ENCODE peak calls at places on chromosomes 12 and 14, in seven cellular contexts. One of them, this sample, is unnamed.

GRCh38 chr12:6193853-6194815 is 6.1 kb upstream of the CD9 start:
- DNase-seq in adrenal gland: no peak
- DNase-seq in HepG2: no peak
- DNase-seq in right lobe of liver: no peak
- DNase-seq in body of pancreas: no peak
- DNase-seq in esophagus squamous epithelium: no peak
- DNase-seq in heart left ventricle: no peak
- DNase-seq in this sample: peak; percentile 56

GRCh38 chr12:52585951-52586350 is 12.3 kb upstream of the KRT74 start:
- DNase-seq in heart left ventricle: no peak
- DNase-seq in HepG2: no peak
- DNase-seq in esophagus squamous epithelium: no peak
- DNase-seq in adrenal gland: no peak
- DNase-seq in body of pancreas: no peak
- DNase-seq in right lobe of liver: peak; percentile 34
- DNase-seq in this sample: no peak

GRCh38 chr12:23770202-23770938 is 179.1 kb downstream of the SOX5 start:
- DNase-seq in body of pancreas: no peak
- DNase-seq in right lobe of liver: no peak
- DNase-seq in HepG2: no peak
- DNase-seq in heart left ventricle: no peak
- DNase-seq in esophagus squamous epithelium: no peak
- DNase-seq in adrenal gland: no peak
- DNase-seq in this sample: no peak

GRCh38 chr14:72582582-72582981 is 311.3 kb downstream of the DPF3 start:
- DNase-seq in adrenal gland: no peak
- DNase-seq in esophagus squamous epithelium: no peak
- DNase-seq in heart left ventricle: no peak
- DNase-seq in body of pancreas: no peak
- DNase-seq in right lobe of liver: no peak
- DNase-seq in HepG2: no peak
- DNase-seq in this sample: no peak

GRCh38 chr14:76872796-76873432 is 46.7 kb downstream of the LRRC74A start:
- DNase-seq in heart left ventricle: peak; percentile 78
- DNase-seq in HepG2: peak; percentile 14
- DNase-seq in esophagus squamous epithelium: no peak
- DNase-seq in right lobe of liver: peak; percentile 72
- DNase-seq in body of pancreas: peak; percentile 69
- DNase-seq in adrenal gland: peak; percentile 74
- DNase-seq in this sample: peak; percentile 55

GRCh38 chr14:98144964-98145363 is 1127.0 kb downstream of the BCL11B start:
- DNase-seq in esophagus squamous epithelium: no peak
- DNase-seq in body of pancreas: no peak
- DNase-seq in right lobe of liver: no peak
- DNase-seq in heart left ventricle: no peak
- DNase-seq in adrenal gland: no peak
- DNase-seq in HepG2: no peak
- DNase-seq in this sample: no peak

GRCh38 chr12:94560416-94561221 is 89.7 kb downstream of the TMCC3 start:
- DNase-seq in body of pancreas: no peak
- DNase-seq in HepG2: no peak
- DNase-seq in adrenal gland: peak; percentile 32
- DNase-seq in heart left ventricle: no peak
- DNase-seq in right lobe of liver: no peak
- DNase-seq in esophagus squamous epithelium: no peak
- DNase-seq in this sample: peak; percentile 61

GRCh38 chr14:74698894-74699293 is 14.0 kb downstream of the AREL1 start:
- DNase-seq in right lobe of liver: no peak
- DNase-seq in esophagus squamous epithelium: no peak
- DNase-seq in adrenal gland: no peak
- DNase-seq in HepG2: no peak
- DNase-seq in heart left ventricle: no peak
- DNase-seq in body of pancreas: no peak
- DNase-seq in this sample: no peak

GRCh38 chr12:2688381-2688881 is 106.3 kb upstream of the FKBP4 start:
- DNase-seq in HepG2: no peak
- DNase-seq in body of pancreas: no peak
- DNase-seq in adrenal gland: no peak
- DNase-seq in heart left ventricle: no peak
- DNase-seq in right lobe of liver: no peak
- DNase-seq in esophagus squamous epithelium: no peak
- DNase-seq in this sample: no peak

GRCh38 chr12:106135781-106136180 is 3.0 kb downstream of the NUAK1 start:
- DNase-seq in heart left ventricle: no peak
- DNase-seq in right lobe of liver: no peak
- DNase-seq in body of pancreas: no peak
- DNase-seq in HepG2: no peak
- DNase-seq in adrenal gland: no peak
- DNase-seq in esophagus squamous epithelium: no peak
- DNase-seq in this sample: no peak

GRCh38 chr12:32089156-32089950 is 17.3 kb upstream of the BICD1 start:
- DNase-seq in body of pancreas: no peak
- DNase-seq in HepG2: no peak
- DNase-seq in heart left ventricle: no peak
- DNase-seq in right lobe of liver: no peak
- DNase-seq in esophagus squamous epithelium: no peak
- DNase-seq in adrenal gland: no peak
- DNase-seq in this sample: no peak

GRCh38 chr12:23450810-23451209 is 498.7 kb downstream of the SOX5 start:
- DNase-seq in right lobe of liver: no peak
- DNase-seq in adrenal gland: no peak
- DNase-seq in heart left ventricle: no peak
- DNase-seq in body of pancreas: no peak
- DNase-seq in HepG2: no peak
- DNase-seq in esophagus squamous epithelium: no peak
- DNase-seq in this sample: no peak

GRCh38 chr12:56785141-56785865 is 22.2 kb downstream of the HSD17B6 start:
- DNase-seq in HepG2: no peak
- DNase-seq in adrenal gland: no peak
- DNase-seq in right lobe of liver: no peak
- DNase-seq in esophagus squamous epithelium: no peak
- DNase-seq in body of pancreas: no peak
- DNase-seq in heart left ventricle: no peak
- DNase-seq in this sample: no peak

GRCh38 chr14:89432226-89432625 is 15.2 kb upstream of the FOXN3 start:
- DNase-seq in right lobe of liver: no peak
- DNase-seq in esophagus squamous epithelium: no peak
- DNase-seq in body of pancreas: no peak
- DNase-seq in HepG2: no peak
- DNase-seq in heart left ventricle: no peak
- DNase-seq in adrenal gland: no peak
- DNase-seq in this sample: peak; percentile 18

GRCh38 chr12:127351481-127352010 is 915.4 kb upstream of the TMEM132C start:
- DNase-seq in adrenal gland: no peak
- DNase-seq in esophagus squamous epithelium: no peak
- DNase-seq in HepG2: no peak
- DNase-seq in heart left ventricle: no peak
- DNase-seq in right lobe of liver: no peak
- DNase-seq in body of pancreas: no peak
- DNase-seq in this sample: no peak

GRCh38 chr12:95859947-95860850 is 1.4 kb downstream of the SNRPF start:
- DNase-seq in HepG2: no peak
- DNase-seq in esophagus squamous epithelium: no peak
- DNase-seq in right lobe of liver: no peak
- DNase-seq in heart left ventricle: no peak
- DNase-seq in body of pancreas: no peak
- DNase-seq in adrenal gland: no peak
- DNase-seq in this sample: no peak
- H3K27ac ChIP-seq in HepG2: peak overlapping the region; percentile 84
- H3K27ac ChIP-seq in esophagus squamous epithelium: no peak overlapping the region
- H3K27ac ChIP-seq in right lobe of liver: peak overlapping the region; percentile 75
- H3K27ac ChIP-seq in heart left ventricle: no peak overlapping the region
- H3K27ac ChIP-seq in body of pancreas: no peak overlapping the region
- H3K27ac ChIP-seq in adrenal gland: no peak overlapping the region
- H3K27ac ChIP-seq in this sample: no peak overlapping the region

DNA sequence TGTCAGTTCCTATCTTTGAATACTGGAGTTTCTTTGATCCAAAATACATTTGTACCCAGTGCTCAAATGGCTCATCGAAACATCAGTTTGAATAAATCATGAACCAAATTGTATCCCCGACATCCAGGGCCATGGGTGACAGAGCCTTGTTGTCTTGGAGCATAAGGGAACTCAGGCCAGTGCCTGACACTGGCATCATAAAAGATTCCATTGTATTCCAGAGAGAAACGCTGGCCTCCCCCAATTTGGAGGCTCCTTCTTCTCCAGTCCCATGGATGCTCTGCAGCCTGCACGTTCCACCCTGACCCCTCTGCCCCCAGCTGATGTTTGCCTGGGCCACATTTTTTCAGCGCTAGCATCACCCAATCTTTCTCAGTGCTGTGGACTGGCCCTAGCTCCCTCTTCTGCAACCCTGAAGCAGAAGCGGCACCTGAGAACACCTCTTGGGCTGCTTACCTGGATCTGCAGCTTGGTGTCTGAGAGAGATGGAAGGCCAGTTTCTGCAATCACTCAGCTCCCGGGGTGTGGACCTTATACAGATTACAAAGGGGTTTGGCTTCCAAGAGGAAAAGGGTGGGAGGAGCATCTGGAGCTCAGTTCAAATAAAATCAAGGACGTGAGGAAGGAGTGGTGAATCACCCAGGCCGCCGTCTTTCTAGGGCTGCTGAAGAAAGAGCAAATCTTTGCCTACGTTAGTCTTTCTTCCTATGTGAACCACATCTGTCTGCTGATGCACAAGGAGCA is at the start of gene RNASE1:
- DNase-seq in HepG2: peak; percentile 33
- DNase-seq in body of pancreas: peak; percentile 64
- DNase-seq in right lobe of liver: no peak
- DNase-seq in adrenal gland: peak; percentile 61
- DNase-seq in esophagus squamous epithelium: no peak
- DNase-seq in heart left ventricle: no peak
- DNase-seq in this sample: peak; percentile 72
- TF ChIP-seq POLR2A in HepG2: no peak
- TF ChIP-seq POLR2A in body of pancreas: peak; percentile 75
- TF ChIP-seq POLR2A in right lobe of liver: peak; percentile 31
- TF ChIP-seq POLR2A in adrenal gland: no peak
- TF ChIP-seq POLR2A in esophagus squamous epithelium: no peak
- TF ChIP-seq POLR2A in heart left ventricle: no peak
- TF ChIP-seq POLR2A in this sample: peak; percentile 68

DNA sequence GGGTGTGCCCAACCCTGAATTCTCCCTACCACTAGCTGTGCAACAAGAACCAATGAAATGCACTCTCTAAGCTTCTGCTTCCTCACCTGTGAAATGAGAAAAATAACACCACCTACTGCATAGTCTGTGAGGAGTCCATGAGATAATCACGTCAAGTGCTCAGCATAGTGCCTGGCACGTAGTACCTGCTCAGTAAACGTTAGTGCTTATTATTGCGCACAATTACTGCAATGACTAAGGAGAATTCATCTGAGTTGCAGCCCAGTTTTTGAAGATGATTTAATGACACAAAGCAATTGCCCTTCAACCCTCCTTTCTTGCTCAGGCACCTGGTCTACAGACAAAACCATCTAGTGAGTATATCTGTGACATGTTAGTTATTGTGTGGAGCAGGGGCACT is 8.8 kb downstream of the VDR start:
- DNase-seq in heart left ventricle: no peak
- DNase-seq in HepG2: no peak
- DNase-seq in right lobe of liver: no peak
- DNase-seq in body of pancreas: no peak
- DNase-seq in esophagus squamous epithelium: no peak
- DNase-seq in adrenal gland: no peak
- DNase-seq in this sample: no peak
- H3K27ac ChIP-seq in heart left ventricle: no peak overlapping the region
- H3K27ac ChIP-seq in HepG2: no peak overlapping the region
- H3K27ac ChIP-seq in right lobe of liver: no peak overlapping the region
- H3K27ac ChIP-seq in body of pancreas: no peak overlapping the region
- H3K27ac ChIP-seq in esophagus squamous epithelium: no peak overlapping the region
- H3K27ac ChIP-seq in adrenal gland: no peak overlapping the region
- H3K27ac ChIP-seq in this sample: peak overlapping the region; percentile 66

GRCh38 chr14:99480856-99481744 is at the start of the genes CCNK and SETD3:
- DNase-seq in esophagus squamous epithelium: peak; percentile 99
- DNase-seq in adrenal gland: peak; percentile 100
- DNase-seq in heart left ventricle: peak; percentile 100
- DNase-seq in body of pancreas: peak; percentile 100
- DNase-seq in right lobe of liver: peak; percentile 100
- DNase-seq in HepG2: peak; percentile 98
- DNase-seq in this sample: peak; percentile 100
- TF ChIP-seq POLR2A in esophagus squamous epithelium: peak; percentile 91
- TF ChIP-seq POLR2A in adrenal gland: peak; percentile 87
- TF ChIP-seq POLR2A in heart left ventricle: peak; percentile 74
- TF ChIP-seq POLR2A in body of pancreas: peak; percentile 96
- TF ChIP-seq POLR2A in right lobe of liver: peak; percentile 89
- TF ChIP-seq POLR2A in HepG2: peak; percentile 90
- TF ChIP-seq POLR2A in this sample: peak; percentile 98

DNA sequence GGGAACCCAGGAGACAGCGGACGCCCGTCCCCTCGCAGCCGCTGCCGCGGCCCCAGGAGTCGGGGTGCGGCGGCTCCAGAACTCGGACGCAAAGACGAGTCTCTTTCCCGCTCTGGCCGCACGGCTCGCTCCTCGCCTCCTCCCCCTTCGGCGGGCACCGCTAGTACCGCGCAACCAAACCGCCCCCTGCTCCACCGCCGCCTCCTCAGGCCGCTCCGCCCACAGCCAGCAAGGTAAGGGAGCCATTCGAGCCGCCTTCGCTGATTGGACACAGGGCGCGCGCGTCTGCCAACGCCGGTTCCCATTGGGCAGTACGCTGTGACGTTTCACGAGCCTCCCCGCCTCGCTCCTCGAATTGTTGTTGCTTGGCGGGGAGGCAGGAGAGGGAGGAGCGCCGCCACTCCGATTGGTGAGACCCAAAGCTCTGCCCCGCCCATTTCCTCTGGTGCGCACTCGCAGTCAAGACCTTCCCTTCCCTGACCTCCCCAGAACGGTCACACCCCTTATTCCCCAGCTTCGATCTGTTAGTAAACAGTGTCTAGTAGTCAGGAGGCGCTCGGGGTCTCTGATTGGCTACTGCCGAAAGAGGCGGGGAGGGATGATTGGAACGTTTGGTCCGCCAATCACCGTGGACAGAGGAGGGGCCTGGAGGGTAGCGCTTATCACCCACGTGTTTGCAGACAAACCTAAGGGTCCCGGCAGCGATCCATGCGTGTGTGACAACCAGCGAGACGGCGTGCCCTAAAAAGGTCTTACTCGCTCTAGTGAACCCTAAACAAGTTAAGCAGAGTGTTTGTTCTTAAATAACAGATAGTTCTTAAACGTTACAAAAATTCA is at the start of gene RPS6KA5:
- DNase-seq in heart left ventricle: peak; percentile 100
- DNase-seq in right lobe of liver: peak; percentile 100
- DNase-seq in adrenal gland: peak; percentile 100
- DNase-seq in body of pancreas: peak; percentile 100
- DNase-seq in esophagus squamous epithelium: peak; percentile 99
- DNase-seq in HepG2: peak; percentile 100
- DNase-seq in this sample: peak; percentile 100
- H3K27ac ChIP-seq in heart left ventricle: peak within 1 kb of the TSS; percentile 96
- H3K27ac ChIP-seq in right lobe of liver: peak within 1 kb of the TSS; percentile 81
- H3K27ac ChIP-seq in adrenal gland: peak within 1 kb of the TSS; percentile 93
- H3K27ac ChIP-seq in body of pancreas: peak within 1 kb of the TSS; percentile 76
- H3K27ac ChIP-seq in esophagus squamous epithelium: peak within 1 kb of the TSS; percentile 96
- H3K27ac ChIP-seq in HepG2: peak within 1 kb of the TSS; percentile 93
- H3K27ac ChIP-seq in this sample: peak within 1 kb of the TSS; percentile 100